ENCODE peak calls at places on chromosomes 2 and 18, in five cellular contexts. Q, J, F, X and H are unnamed samples.

GRCh38 chr2:229553091-229553490 is 161.3 kb downstream of the DNER start:
- DNase-seq in Q (no peak), F (no peak), X (no peak), J (no peak), H (no peak)

GRCh38 chr2:220356076-220356475 is 728.6 kb downstream of the SLC4A3 start:
- DNase-seq in Q (no peak), J (no peak), F (no peak), X (no peak), H (no peak)

GRCh38 chr2:241443486-241444223 is 64.7 kb downstream of the STK25 start:
- DNase-seq in F (no peak), Q (no peak), J (no peak), X (peak; percentile 91), H (no peak)

GRCh38 chr2:226378733-226379132 is 420.9 kb downstream of the IRS1 start:
- DNase-seq in F (no peak), Q (peak; percentile 13), X (no peak), J (no peak), H (no peak)

GRCh38 chr2:28209312-28209711 is 183.3 kb upstream of the FOSL2 start:
- DNase-seq in Q (no peak), F (no peak), J (no peak), X (peak; percentile 81), H (no peak)

GRCh38 chr18:32278148-32278799 is 88.4 kb downstream of the MEP1B start:
- DNase-seq in X (peak; percentile 63), F (no peak), Q (no peak), J (no peak), H (no peak)

GRCh38 chr18:50091495-50092249 is 103.3 kb downstream of the MYO5B start:
- DNase-seq in J (no peak), X (no peak), F (no peak), Q (peak; percentile 30), H (no peak)

GRCh38 chr2:236568068-236568921 is 1.3 kb upstream of the ACKR3 start:
- DNase-seq in J (peak; percentile 36), Q (peak; percentile 63), X (peak; percentile 71), F (no peak), H (peak; percentile 87)

GRCh38 chr2:128377071-128377910 is 58.6 kb upstream of the HS6ST1 start:
- DNase-seq in X (peak; percentile 39), J (no peak), F (peak; percentile 69), Q (peak; percentile 10), H (no peak)

GRCh38 chr18:48942086-48942485 is 8.7 kb downstream of the SMAD7 start:
- DNase-seq in F (no peak), X (no peak), J (no peak), Q (no peak), H (no peak)

GRCh38 chr2:212595036-212595654 is 56.5 kb upstream of the ERBB4 start:
- DNase-seq in X (no peak), Q (no peak), F (no peak), J (no peak), H (no peak)

GRCh38 chr2:215396595-215397313 is 39.1 kb downstream of the FN1 start:
- DNase-seq in X (no peak), J (no peak), F (no peak), Q (no peak), H (no peak)

GRCh38 chr2:169718930-169719504 is 14.6 kb upstream of the KLHL23 start:
- DNase-seq in F (no peak), J (no peak), Q (no peak), X (no peak), H (no peak)

GRCh38 chr2:36697424-36698066 is 1.0 kb downstream of the VIT start:
- DNase-seq in Q (no peak), F (no peak), X (no peak), J (no peak), H (no peak)

GRCh38 chr2:2866459-2866858 is 511.2 kb downstream of the EIPR1 start:
- DNase-seq in F (no peak), Q (no peak), X (no peak), J (no peak), H (no peak)

GRCh38 chr2:64421199-64421598 is 32.8 kb upstream of the LGALSL start:
- DNase-seq in Q (no peak), X (no peak), J (no peak), F (no peak), H (no peak)

GRCh38 chr2:51795248-51795888 is 763.4 kb upstream of the NRXN1 start:
- DNase-seq in X (no peak), J (no peak), F (no peak), Q (no peak), H (no peak)

GRCh38 chr2:99803846-99804245 is 314.0 kb upstream of the REV1 start:
- DNase-seq in Q (no peak), X (no peak), F (no peak), J (no peak), H (no peak)

GRCh38 chr2:42085706-42086487 is 38.1 kb downstream of the PKDCC start:
- DNase-seq in X (no peak), Q (no peak), F (no peak), J (no peak), H (no peak)

GRCh38 chr2:36695746-36696415 is 626 bp upstream of the VIT start:
- DNase-seq in J (no peak), Q (no peak), F (no peak), X (no peak), H (no peak)

DNA sequence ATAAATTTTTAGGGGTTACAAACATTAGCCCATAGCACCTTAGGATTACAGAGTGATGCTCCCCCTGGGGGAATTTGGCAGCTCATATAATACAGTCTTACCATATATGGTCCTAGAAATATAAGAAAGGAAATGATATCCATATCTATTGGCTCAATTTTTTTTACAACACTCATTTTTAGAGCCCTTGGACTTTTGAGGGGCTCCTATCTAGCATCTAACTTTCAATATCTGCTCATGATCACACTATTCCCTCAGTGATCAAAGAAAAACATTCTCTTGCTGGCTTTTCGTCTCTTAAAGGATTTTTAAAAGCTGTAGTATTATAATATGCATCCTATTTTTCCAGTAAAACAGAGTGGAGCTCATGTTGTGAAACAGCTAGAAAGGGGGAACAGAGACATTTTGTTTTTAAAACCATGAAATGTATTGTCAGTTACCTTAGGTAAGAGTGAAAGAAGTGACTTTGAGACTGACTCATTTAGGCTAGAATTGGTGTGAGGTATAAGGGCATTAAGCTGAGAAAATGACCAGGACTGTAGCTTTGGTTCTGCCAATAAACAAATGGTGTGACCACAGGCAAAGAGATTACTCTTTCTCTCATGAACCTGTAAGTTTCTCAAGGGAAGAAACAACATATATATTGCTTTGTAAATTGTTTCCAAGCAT is 65.8 kb downstream of the ALPK2 start:
- DNase-seq in F (no peak), Q (no peak), J (no peak), X (no peak), H (no peak)
- TF ChIP-seq POLR2A in F (no peak), Q (no peak), J (no peak), X (no peak), H (no peak)

DNA sequence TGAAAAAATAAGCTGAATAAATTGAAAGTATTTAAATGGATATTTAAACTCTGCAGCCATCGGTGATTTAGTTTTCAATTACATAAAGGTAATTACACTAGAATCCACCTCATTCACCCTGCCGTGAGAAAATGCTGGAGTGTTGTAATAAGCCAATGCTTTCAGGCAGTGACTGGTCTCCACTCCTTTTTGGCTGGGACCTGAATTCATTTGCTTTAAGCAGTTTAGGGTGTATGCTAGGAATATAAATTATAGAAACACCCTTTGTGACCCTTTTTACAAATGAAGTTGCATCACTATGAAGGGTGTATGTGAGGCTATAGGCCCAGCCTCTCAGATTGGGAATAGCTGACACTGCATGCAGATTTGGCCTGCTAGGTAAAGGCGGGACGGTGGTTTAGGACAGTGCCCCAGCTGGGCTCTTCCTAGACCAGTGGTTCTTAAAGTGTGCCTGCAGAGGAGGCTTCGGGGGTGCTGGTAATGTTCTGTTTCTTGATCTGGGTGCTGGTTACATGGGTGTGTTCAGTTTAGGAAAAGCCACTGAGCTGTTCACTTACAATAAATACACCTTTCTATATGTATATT is 50.9 kb upstream of the NFE2L2 start:
- DNase-seq in X (no peak), F (no peak), J (no peak), Q (no peak), H (no peak)
- TF ChIP-seq POLR2A in X (no peak), F (no peak), J (no peak), Q (no peak), H (no peak)

DNA sequence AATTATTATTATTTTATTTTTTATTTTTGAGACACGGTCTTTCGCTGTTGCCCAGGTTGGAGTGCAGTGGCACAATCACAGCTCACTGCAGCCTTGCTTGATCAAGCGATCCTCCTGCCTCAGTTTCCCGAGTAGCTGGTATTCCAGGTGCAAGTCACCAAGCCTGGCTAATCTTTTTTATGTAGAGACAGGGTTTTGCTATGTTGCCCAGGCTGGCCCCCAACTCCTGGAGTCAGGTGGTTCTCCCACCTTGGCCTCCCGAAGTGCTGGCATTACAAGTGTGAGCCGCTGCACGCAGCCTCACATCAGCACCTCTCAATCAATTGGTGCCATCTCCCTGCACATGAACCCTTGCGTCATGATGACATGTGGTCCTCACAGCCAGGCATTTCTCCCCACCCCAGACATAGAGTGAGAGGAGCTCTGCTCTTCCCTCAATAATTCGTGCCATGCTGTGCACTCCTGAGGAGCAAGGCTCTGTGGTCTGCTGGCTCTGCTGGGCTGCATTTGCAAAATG is 5.9 kb downstream of the INPP5D start:
- DNase-seq in F (peak; percentile 41), Q (no peak), X (peak; percentile 35), J (no peak), H (no peak)
- TF ChIP-seq POLR2A in F (no peak), Q (no peak), X (no peak), J (no peak), H (no peak)

GRCh38 chr2:17710547-17711248 is 42.9 kb downstream of the SMC6 start:
- DNase-seq in X (no peak), F (no peak), Q (no peak), J (no peak), H (no peak)
- TF ChIP-seq POLR2A in X (no peak), F (no peak), Q (no peak), J (no peak), H (no peak)

DNA sequence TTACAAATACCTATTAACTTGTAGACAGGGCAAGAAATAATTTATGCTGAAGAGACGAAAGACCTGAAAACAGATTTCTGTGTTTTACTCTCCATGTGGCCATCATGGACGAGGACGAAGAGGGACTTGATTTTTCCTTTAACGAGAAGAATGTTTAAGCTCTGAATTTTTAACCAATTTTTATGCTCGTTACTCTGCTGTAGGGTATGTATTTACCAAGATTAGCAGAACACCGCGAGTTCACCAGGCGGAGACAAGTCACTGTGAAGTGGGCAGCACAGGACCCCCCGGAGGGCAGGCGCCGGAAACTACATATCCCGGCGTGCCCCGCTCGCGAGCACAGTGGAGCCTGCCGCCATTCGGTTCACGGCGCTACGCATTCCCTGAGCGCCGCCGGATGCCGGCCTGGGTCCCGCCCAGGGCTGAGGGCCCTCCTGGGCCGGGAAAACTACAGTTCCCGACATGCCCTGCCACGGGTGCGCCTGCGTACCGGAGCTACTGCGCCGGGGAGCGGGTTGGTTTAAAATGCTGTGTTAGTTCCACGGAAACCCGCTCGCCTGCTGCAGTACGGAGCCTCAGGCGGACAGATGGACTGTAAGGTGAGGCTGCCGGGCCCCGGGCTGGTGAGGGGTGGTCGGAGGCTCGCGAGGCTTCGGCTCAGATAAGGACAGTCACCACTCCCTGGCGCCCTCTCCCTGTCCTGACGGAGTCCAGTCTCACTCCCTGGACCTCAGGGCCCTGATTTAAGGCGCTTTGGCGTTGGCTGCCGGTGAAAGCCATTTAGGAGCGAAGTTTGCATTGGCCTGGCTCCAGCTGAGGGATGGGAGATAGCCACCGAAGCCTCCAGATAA is at the start of gene CCDC150:
- DNase-seq in X (peak; percentile 97), Q (peak; percentile 93), F (peak; percentile 92), J (peak; percentile 87), H (peak; percentile 97)
- TF ChIP-seq POLR2A in X (no peak), Q (no peak), F (no peak), J (no peak), H (no peak)